ENCODE peak calls at places on chromosomes 7 and 10, in seven cellular contexts. O is fibroblast of mammary gland; Y is activated CD8-positive, alpha-beta T cell treated with anti-CD3 and anti-CD28 coated beads for 36 hours; S is HFF-Myc; U is cardiac muscle cell; W is brain microvascular endothelial cell; K is breast epithelium. Z is an unnamed sample.

GRCh38 chr10:86654411-86655172 is at the start of gene OPN4:
- DNase-seq in O (peak), Y (no peak), S (no peak), U (no peak), W (peak), K (peak), Z (no peak)

GRCh38 chr7:107103369-107103768 is 58.9 kb downstream of the PRKAR2B start:
- DNase-seq in O (no peak), Y (peak), S (no peak), U (no peak), W (peak), K (peak), Z (no peak)

GRCh38 chr10:117663750-117664149 is 121.2 kb downstream of the EMX2 start:
- DNase-seq in O (peak), Y (peak), S (peak), U (no peak), W (peak), K (no peak), Z (no peak)

GRCh38 chr7:80635533-80635932 is 2.9 kb upstream of the CD36 start:
- DNase-seq in O (peak), Y (no peak), S (no peak), U (no peak), W (no peak), K (no peak), Z (no peak)

GRCh38 chr10:32054087-32054486 is 2.1 kb downstream of the KIF5B start:
- DNase-seq in O (peak), Y (no peak), S (no peak), U (no peak), W (peak), K (no peak), Z (no peak)

GRCh38 chr7:36686499-36686898 is 37.8 kb downstream of the AOAH start:
- DNase-seq in O (peak), Y (peak), S (peak), U (no peak), W (peak), K (no peak), Z (no peak)

GRCh38 chr10:7417103-7417623 is 6.3 kb upstream of the SFMBT2 start:
- DNase-seq in O (peak), Y (no peak), S (no peak), U (no peak), W (peak), K (no peak), Z (no peak)

GRCh38 chr10:4307784-4308364 is 518.1 kb upstream of the AKR1E2 start:
- DNase-seq in O (no peak), Y (no peak), S (no peak), U (peak), W (no peak), K (no peak), Z (no peak)

GRCh38 chr10:132376394-132376851 is 20.6 kb upstream of the PWWP2B start:
- DNase-seq in O (no peak), Y (no peak), S (no peak), U (no peak), W (no peak), K (peak), Z (no peak)

GRCh38 chr10:98074315-98074911 is 44.0 kb upstream of the CRTAC1 start:
- DNase-seq in O (peak), Y (peak), S (peak), U (peak), W (peak), K (no peak), Z (peak)

GRCh38 chr7:135757719-135758411 is 9.3 kb upstream of the FAM180A start:
- DNase-seq in O (peak), Y (no peak), S (no peak), U (no peak), W (no peak), K (no peak), Z (no peak)

GRCh38 chr10:33307835-33308234 is 26.6 kb downstream of the NRP1 start:
- DNase-seq in O (no peak), Y (no peak), S (no peak), U (no peak), W (no peak), K (no peak), Z (no peak)

GRCh38 chr10:86649471-86650150 is 4.7 kb upstream of the OPN4 start:
- DNase-seq in O (no peak), Y (no peak), S (no peak), U (no peak), W (no peak), K (peak), Z (no peak)

GRCh38 chr10:100872034-100872791 is 40.5 kb upstream of the SLF2 start:
- DNase-seq in O (peak), Y (peak), S (no peak), U (peak), W (peak), K (no peak), Z (no peak)

GRCh38 chr7:87920578-87920977 is 13.5 kb upstream of the ADAM22 start:
- DNase-seq in O (no peak), Y (no peak), S (no peak), U (no peak), W (peak), K (no peak), Z (no peak)

GRCh38 chr10:7030134-7030855 is 380.5 kb downstream of the SFMBT2 start:
- DNase-seq in O (no peak), Y (peak), S (no peak), U (no peak), W (no peak), K (no peak), Z (no peak)

GRCh38 chr7:123624527-123625183 is 23.0 kb downstream of the ASB15 start:
- DNase-seq in O (peak), Y (peak), S (no peak), U (no peak), W (no peak), K (no peak), Z (no peak)

GRCh38 chr7:421056-421991 is 98.3 kb downstream of the PDGFA start:
- DNase-seq in O (no peak), Y (no peak), S (no peak), U (no peak), W (no peak), K (no peak), Z (no peak)

GRCh38 chr7:123472327-123472726 is 62.1 kb downstream of the IQUB start:
- DNase-seq in O (no peak), Y (no peak), S (no peak), U (no peak), W (no peak), K (no peak), Z (no peak)

GRCh38 chr10:73898730-73899400 is 12.1 kb upstream of the PLAU start:
- DNase-seq in O (peak), Y (no peak), S (no peak), U (no peak), W (no peak), K (no peak), Z (no peak)

GRCh38 chr10:7818295-7819125 is at the start of gene TAF3:
- DNase-seq in O (peak), Y (peak), S (peak), U (peak), W (peak), K (peak), Z (peak)

GRCh38 chr10:101682172-101682825 is 12.7 kb downstream of the FBXW4 start:
- DNase-seq in O (no peak), Y (no peak), S (no peak), U (no peak), W (no peak), K (no peak), Z (no peak)

GRCh38 chr7:156606135-156606534 is 34.4 kb upstream of the RNF32 start:
- DNase-seq in O (no peak), Y (no peak), S (no peak), U (no peak), W (no peak), K (no peak), Z (no peak)

GRCh38 chr7:155188821-155189599 is 108.7 kb upstream of the INSIG1 start:
- DNase-seq in O (peak), Y (no peak), S (no peak), U (no peak), W (peak), K (no peak), Z (no peak)

GRCh38 chr10:27504897-27505457 is 873 bp downstream of the RAB18 start:
- DNase-seq in O (peak), Y (no peak), S (no peak), U (no peak), W (peak), K (no peak), Z (no peak)

GRCh38 chr7:23055582-23056178 is 41.8 kb upstream of the HYCC1 start:
- DNase-seq in O (peak), Y (peak), S (peak), U (peak), W (peak), K (no peak), Z (no peak)

GRCh38 chr7:156665101-156665500 is 24.5 kb downstream of the RNF32 start:
- DNase-seq in O (no peak), Y (no peak), S (no peak), U (peak), W (peak), K (no peak), Z (no peak)

GRCh38 chr10:72691470-72692056 is 380 bp upstream of the MCU start:
- DNase-seq in O (no peak), Y (no peak), S (no peak), U (no peak), W (peak), K (no peak), Z (no peak)

GRCh38 chr10:99115703-99116102 is 119.9 kb downstream of the HPSE2 start:
- DNase-seq in O (no peak), Y (no peak), S (no peak), U (peak), W (no peak), K (no peak), Z (no peak)

GRCh38 chr7:140923358-140924006 is 1.2 kb downstream of the BRAF start:
- DNase-seq in O (peak), Y (no peak), S (no peak), U (peak), W (peak), K (no peak), Z (no peak)

GRCh38 chr10:2777946-2778345 is 289.4 kb upstream of the PFKP start:
- DNase-seq in O (no peak), Y (no peak), S (no peak), U (no peak), W (no peak), K (no peak), Z (no peak)

GRCh38 chr10:103057980-103058568 is 135.0 kb downstream of the NT5C2 start:
- DNase-seq in O (no peak), Y (no peak), S (no peak), U (no peak), W (no peak), K (no peak), Z (no peak)

GRCh38 chr10:103066141-103067098 is 126.7 kb downstream of the NT5C2 start:
- DNase-seq in O (no peak), Y (no peak), S (no peak), U (no peak), W (no peak), K (no peak), Z (no peak)

GRCh38 chr10:103067484-103067883 is 125.6 kb downstream of the NT5C2 start:
- DNase-seq in O (no peak), Y (no peak), S (no peak), U (no peak), W (no peak), K (no peak), Z (no peak)

GRCh38 chr10:103067951-103068350 is 125.1 kb downstream of the NT5C2 start:
- DNase-seq in O (peak), Y (no peak), S (no peak), U (no peak), W (no peak), K (no peak), Z (no peak)

DNA sequence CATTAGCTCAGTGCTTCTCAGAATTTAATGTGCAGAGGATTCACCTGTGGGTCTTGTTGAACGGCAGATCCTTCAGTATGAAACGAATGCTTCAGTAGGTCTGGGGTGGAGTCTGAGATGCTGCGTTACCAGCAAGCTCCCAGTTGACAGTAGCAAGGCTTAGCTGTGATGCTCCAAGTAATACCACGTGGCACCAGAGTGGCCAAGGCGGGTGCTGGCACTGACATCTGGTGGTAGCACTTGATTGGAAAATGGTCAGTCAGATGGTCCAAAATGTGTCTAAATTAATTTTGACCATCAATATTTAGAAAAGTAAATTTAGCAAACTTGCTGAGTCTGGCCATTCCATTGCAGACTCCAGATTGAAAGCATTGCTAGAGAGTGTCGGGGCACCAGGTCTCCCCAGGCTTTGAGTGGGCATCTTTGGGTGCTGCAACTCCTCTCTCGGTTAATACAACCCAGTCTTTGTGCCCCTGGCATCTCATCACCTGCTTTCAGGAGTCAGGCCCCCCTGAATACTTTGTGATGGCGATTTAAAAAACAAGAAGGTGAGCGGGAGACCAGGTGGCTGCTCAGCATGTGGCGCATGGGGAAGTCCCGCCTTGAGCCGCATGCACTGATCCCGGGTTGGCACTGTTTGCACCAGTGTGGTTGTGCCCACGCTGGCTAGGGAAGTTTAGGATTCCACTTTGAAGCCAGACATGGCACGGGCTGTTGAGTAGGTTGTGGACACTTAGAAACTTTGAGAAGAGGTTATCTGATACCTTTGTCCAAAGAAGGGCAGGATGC is 130.0 kb downstream of the NT5C2 start:
- DNase-seq in O (no peak), Y (no peak), S (no peak), U (no peak), W (no peak), K (no peak), Z (no peak)
- TF ChIP-seq CTCF in O (no peak), Y (no peak), S (peak), U (no peak), W (peak), K (no peak), Z (no peak)

GRCh38 chr10:93039721-93040120 is 20.9 kb upstream of the CYP26C1 start:
- DNase-seq in O (peak), Y (peak), S (no peak), U (peak), W (peak), K (no peak), Z (no peak)
- TF ChIP-seq CTCF in O (peak), Y (peak), S (peak), U (peak), W (peak), K (no peak), Z (no peak)

GRCh38 chr7:19268737-19269136 is 123.5 kb upstream of the FERD3L start:
- DNase-seq in O (peak), Y (no peak), S (no peak), U (no peak), W (no peak), K (no peak), Z (no peak)

GRCh38 chr7:19262794-19263193 is 117.6 kb upstream of the FERD3L start:
- DNase-seq in O (no peak), Y (no peak), S (no peak), U (no peak), W (no peak), K (no peak), Z (no peak)
- TF ChIP-seq CTCF in O (no peak), Y (no peak), S (no peak), U (no peak), W (peak), K (no peak), Z (no peak)

GRCh38 chr7:13181221-13181620 is 493.8 kb downstream of the ARL4A start:
- DNase-seq in O (peak), Y (no peak), S (no peak), U (no peak), W (no peak), K (no peak), Z (no peak)

GRCh38 chr7:13179775-13180448 is 492.5 kb downstream of the ARL4A start:
- DNase-seq in O (peak), Y (no peak), S (no peak), U (no peak), W (no peak), K (no peak), Z (no peak)

GRCh38 chr7:13179011-13179574 is 491.7 kb downstream of the ARL4A start:
- DNase-seq in O (peak), Y (no peak), S (no peak), U (peak), W (no peak), K (no peak), Z (no peak)
- TF ChIP-seq CTCF in O (no peak), Y (no peak), S (no peak), U (no peak), W (peak), K (no peak), Z (no peak)

GRCh38 chr10:119688033-119688508 is 36.9 kb downstream of the BAG3 start:
- DNase-seq in O (no peak), Y (peak), S (no peak), U (peak), W (no peak), K (no peak), Z (no peak)
- TF ChIP-seq CTCF in O (no peak), Y (peak), S (no peak), U (no peak), W (no peak), K (no peak), Z (no peak)

Z was measured in mesothelial cell of epicardium.